ENCODE peak calls at places on chromosomes 1 and 21, in five cellular contexts. E, U, Q, P and Y are unnamed samples.

GRCh38 chr1:26828352-26829093 is 2.0 kb downstream of the ZDHHC18 start:
- DNase-seq in U (peak; percentile 52), P (no peak), Q (no peak), E (no peak), Y (no peak)

GRCh38 chr1:30775433-30775975 is 17.9 kb upstream of the LAPTM5 start:
- DNase-seq in P (no peak), Q (no peak), E (no peak), U (no peak), Y (no peak)

GRCh38 chr1:226209307-226210059 is 14.0 kb upstream of the MIXL1 start:
- DNase-seq in U (no peak), E (peak; percentile 62), P (no peak), Q (peak; percentile 27), Y (no peak)

GRCh38 chr1:37699147-37699546 is 6.8 kb downstream of the CDCA8 start:
- DNase-seq in U (no peak), P (no peak), Q (no peak), E (no peak), Y (no peak)

GRCh38 chr21:42317826-42318746 is 2.9 kb upstream of the TFF3 start:
- DNase-seq in Q (no peak), P (no peak), E (no peak), U (no peak), Y (no peak)

GRCh38 chr1:78649628-78650027 is at the start of gene IFI44:
- DNase-seq in P (peak; percentile 80), Q (peak; percentile 94), E (peak; percentile 32), U (peak; percentile 92), Y (peak; percentile 72)

GRCh38 chr1:111471012-111471411 is 2.8 kb upstream of the C1orf162 start:
- DNase-seq in U (peak; percentile 51), Q (no peak), E (no peak), P (no peak), Y (peak; percentile 83)

GRCh38 chr1:26263212-26263611 is 16.7 kb upstream of the SH3BGRL3 start:
- DNase-seq in Q (no peak), E (no peak), P (no peak), U (no peak), Y (no peak)

GRCh38 chr1:40438391-40439015 is 11.8 kb upstream of the ZFP69B start:
- DNase-seq in Q (peak; percentile 69), E (no peak), U (no peak), P (peak; percentile 13), Y (peak; percentile 39)

GRCh38 chr1:102853701-102854187 is 254.6 kb downstream of the COL11A1 start:
- DNase-seq in U (no peak), P (no peak), E (no peak), Q (no peak), Y (no peak)

GRCh38 chr1:186985889-186986491 is 157.2 kb downstream of the PLA2G4A start:
- DNase-seq in Q (peak; percentile 87), P (peak; percentile 53), E (peak; percentile 3), U (no peak), Y (peak; percentile 39)

GRCh38 chr1:80047791-80048190 is 1041.3 kb upstream of the ADGRL4 start:
- DNase-seq in E (no peak), P (peak; percentile 72), U (no peak), Q (no peak), Y (no peak)

GRCh38 chr1:170545476-170545875 is 13.5 kb downstream of the GORAB start:
- DNase-seq in Q (peak; percentile 61), U (no peak), P (peak; percentile 92), E (no peak), Y (no peak)

GRCh38 chr1:94633051-94633450 is 91.5 kb upstream of the F3 start:
- DNase-seq in E (no peak), Q (peak; percentile 90), U (no peak), P (peak; percentile 38), Y (no peak)

GRCh38 chr1:42739753-42740700 is at the start of gene CLDN19:
- DNase-seq in E (no peak), U (no peak), Q (no peak), P (no peak), Y (no peak)

GRCh38 chr1:214213136-214213535 is 67.8 kb upstream of the SMYD2 start:
- DNase-seq in U (no peak), Q (no peak), E (no peak), P (peak; percentile 53), Y (no peak)

GRCh38 chr1:1021860-1022259 is 1.9 kb downstream of the AGRN start:
- DNase-seq in Q (no peak), U (no peak), P (peak; percentile 86), E (no peak), Y (no peak)

GRCh38 chr1:1001631-1002300 is 1.9 kb upstream of the HES4 start:
- DNase-seq in P (peak; percentile 53), U (peak; percentile 87), E (no peak), Q (peak; percentile 91), Y (peak; percentile 54)

GRCh38 chr1:38047603-38048146 is 1.1 kb upstream of the POU3F1 start:
- DNase-seq in Q (peak; percentile 49), U (no peak), E (no peak), P (peak; percentile 66), Y (no peak)

GRCh38 chr1:246199086-246199485 is 308.0 kb downstream of the SMYD3 start:
- DNase-seq in Q (peak; percentile 10), U (no peak), P (no peak), E (peak; percentile 11), Y (no peak)

GRCh38 chr1:75265792-75266191 is 131.6 kb downstream of the LHX8 start:
- DNase-seq in U (no peak), Q (peak; percentile 71), P (peak; percentile 34), E (no peak), Y (peak; percentile 8)

GRCh38 chr1:229363723-229364122 is 20.9 kb upstream of the CCSAP start:
- DNase-seq in Q (no peak), P (peak; percentile 19), U (no peak), E (no peak), Y (no peak)

GRCh38 chr1:58584082-58584895 is 7.2 kb upstream of the TACSTD2 start:
- DNase-seq in Q (peak; percentile 93), U (peak; percentile 51), P (peak; percentile 97), E (no peak), Y (no peak)

GRCh38 chr1:9111957-9112356 is 16.9 kb downstream of the GPR157 start:
- DNase-seq in P (no peak), U (no peak), Q (no peak), E (no peak), Y (no peak)

GRCh38 chr1:5514519-5515183 is 477.6 kb downstream of the NPHP4 start:
- DNase-seq in U (peak; percentile 64), Q (peak; percentile 61), E (no peak), P (peak; percentile 0), Y (peak; percentile 45)

GRCh38 chr1:172144445-172145060 is 275.9 kb upstream of the C1orf105 start:
- DNase-seq in U (peak; percentile 87), P (peak; percentile 83), E (no peak), Q (peak; percentile 99), Y (no peak)

GRCh38 chr21:26834181-26834945 is 10.8 kb downstream of the ADAMTS1 start:
- DNase-seq in P (no peak), E (no peak), U (no peak), Q (peak; percentile 65), Y (no peak)

GRCh38 chr1:46659307-46659870 is 8.8 kb downstream of the ATPAF1 start:
- DNase-seq in Q (no peak), U (no peak), P (no peak), E (no peak), Y (no peak)

GRCh38 chr1:220012259-220012658 is 34.0 kb downstream of the EPRS1 start:
- DNase-seq in Q (peak; percentile 52), U (no peak), E (no peak), P (peak; percentile 20), Y (no peak)

GRCh38 chr1:228176461-228177182 is 11.0 kb downstream of the IBA57 start:
- DNase-seq in E (no peak), P (no peak), Q (no peak), U (peak; percentile 81), Y (no peak)

GRCh38 chr1:15394261-15394543 is 15.5 kb upstream of the EFHD2 start:
- DNase-seq in E (no peak), P (no peak), Q (no peak), U (no peak), Y (no peak)

GRCh38 chr1:45583666-45584350 is at the start of gene NASP:
- DNase-seq in Q (peak; percentile 91), E (peak; percentile 36), U (peak; percentile 93), P (peak; percentile 70), Y (peak; percentile 90)

GRCh38 chr1:45767035-45767434 is 16.6 kb upstream of the IPP start:
- DNase-seq in P (peak; percentile 59), U (no peak), E (no peak), Q (peak; percentile 57), Y (no peak)

GRCh38 chr1:117830222-117830621 is 99.2 kb downstream of the GDAP2 start:
- DNase-seq in E (no peak), Q (no peak), P (no peak), U (no peak), Y (no peak)

GRCh38 chr1:222950892-222951291 is 136.1 kb downstream of the DISP1 start:
- DNase-seq in P (peak; percentile 19), E (peak; percentile 1), U (no peak), Q (no peak), Y (no peak)

GRCh38 chr1:162946701-162947100 is 85.7 kb upstream of the CCDC190 start:
- DNase-seq in Q (no peak), P (peak; percentile 69), E (no peak), U (no peak), Y (no peak)

GRCh38 chr1:97017895-97018294 is 296.3 kb downstream of the PTBP2 start:
- DNase-seq in P (no peak), Q (no peak), U (no peak), E (no peak), Y (no peak)

GRCh38 chr1:54795841-54796468 is 5.2 kb downstream of the TTC22 start:
- DNase-seq in P (no peak), E (no peak), Q (no peak), U (no peak), Y (no peak)

GRCh38 chr1:88650676-88651418 is 33.2 kb upstream of the PKN2 start:
- DNase-seq in U (no peak), Q (no peak), P (no peak), E (no peak), Y (no peak)